ENCODE peak calls at places on chromosomes 11 and 22, in four cellular contexts. H is endodermal cell; S is BJ; W is CD4-positive, alpha-beta T cell. N is an unnamed sample.

GRCh38 chr22:42646569-42647525 is 2.3 kb downstream of the CYB5R3 start:
- DNase-seq in H (no peak), S (no peak), W (no peak), N (no peak)

GRCh38 chr11:62604460-62605130 is 2.9 kb upstream of the MTA2 start:
- DNase-seq in H (peak; percentile 63), S (no peak), W (no peak), N (no peak)

GRCh38 chr11:128894685-128895084 is 3.5 kb downstream of the KCNJ5 start:
- DNase-seq in H (no peak), S (no peak), W (no peak), N (no peak)

GRCh38 chr22:29258407-29259252 is 9.2 kb downstream of the RHBDD3 start:
- DNase-seq in H (no peak), S (no peak), W (no peak), N (no peak)

GRCh38 chr22:31260474-31260856 is 31.8 kb downstream of the PIK3IP1 start:
- DNase-seq in H (no peak), S (no peak), W (no peak), N (no peak)

GRCh38 chr22:34592341-34592740 is 473.6 kb upstream of the ISX start:
- DNase-seq in H (no peak), S (no peak), W (no peak), N (no peak)

GRCh38 chr11:84536456-84536855 is 1090.7 kb downstream of the DLG2 start:
- DNase-seq in H (no peak), S (no peak), W (no peak), N (no peak)

GRCh38 chr22:29032014-29032475 is 29.6 kb downstream of the C22orf31 start:
- DNase-seq in H (peak; percentile 69), S (no peak), W (no peak), N (no peak)

GRCh38 chr11:78567209-78567608 is 7.5 kb downstream of the NARS2 start:
- DNase-seq in H (no peak), S (no peak), W (no peak), N (no peak)

GRCh38 chr11:66346476-66347424 is 679 bp downstream of the B4GAT1 start:
- DNase-seq in H (no peak), S (no peak), W (no peak), N (no peak)

GRCh38 chr11:1500466-1501420 is 14.2 kb upstream of the MOB2 start:
- DNase-seq in H (no peak), S (no peak), W (no peak), N (no peak)

GRCh38 chr11:87198266-87198881 is 160.6 kb downstream of the TMEM135 start:
- DNase-seq in H (no peak), S (no peak), W (no peak), N (no peak)

GRCh38 chr11:81331073-81331472 is 1402.6 kb downstream of the FAM181B start:
- DNase-seq in H (no peak), S (no peak), W (no peak), N (no peak)

GRCh38 chr22:37178350-37179125 is 9.5 kb downstream of the C1QTNF6 start:
- DNase-seq in H (no peak), S (no peak), W (no peak), N (no peak)

GRCh38 chr11:37088573-37088910 is 490.5 kb upstream of the RAG2 start:
- DNase-seq in H (no peak), S (no peak), W (no peak), N (no peak)

GRCh38 chr22:43985532-43985931 is 30.3 kb downstream of the SAMM50 start:
- DNase-seq in H (no peak), S (no peak), W (no peak), N (no peak)

GRCh38 chr11:77198440-77198849 is 70.4 kb downstream of the MYO7A start:
- DNase-seq in H (peak; percentile 92), S (no peak), W (no peak), N (no peak)

GRCh38 chr11:12534549-12534948 is 139.7 kb upstream of the TEAD1 start:
- DNase-seq in H (peak; percentile 21), S (no peak), W (no peak), N (no peak)

GRCh38 chr22:49146511-49146910 is 681.2 kb downstream of the BRD1 start:
- DNase-seq in H (no peak), S (no peak), W (no peak), N (no peak)

GRCh38 chr22:32327066-32327465 is 30.6 kb upstream of the RFPL3 start:
- DNase-seq in H (no peak), S (no peak), W (no peak), N (no peak)

GRCh38 chr11:6397156-6397555 is 6.9 kb downstream of the SMPD1 start:
- DNase-seq in H (no peak), S (no peak), W (no peak), N (no peak)

GRCh38 chr11:95917188-95918036 is 6.5 kb downstream of the MTMR2 start:
- DNase-seq in H (no peak), S (no peak), W (no peak), N (no peak)

GRCh38 chr11:107563702-107564101 is 1.8 kb downstream of the ALKBH8 start:
- DNase-seq in H (peak; percentile 54), S (no peak), W (no peak), N (no peak)

GRCh38 chr11:126345759-126346585 is 9.5 kb upstream of the ST3GAL4 start:
- DNase-seq in H (peak; percentile 82), S (no peak), W (no peak), N (no peak)

GRCh38 chr11:17387811-17388210 is 648 bp downstream of the KCNJ11 start:
- DNase-seq in H (no peak), S (no peak), W (no peak), N (no peak)

GRCh38 chr11:17385492-17385891 is 3.0 kb downstream of the KCNJ11 start:
- DNase-seq in H (no peak), S (no peak), W (no peak), N (no peak)

GRCh38 chr11:17385926-17386325 is 2.5 kb downstream of the KCNJ11 start:
- DNase-seq in H (no peak), S (no peak), W (no peak), N (no peak)

GRCh38 chr11:17387280-17387679 is 1.2 kb downstream of the KCNJ11 start:
- DNase-seq in H (no peak), S (no peak), W (no peak), N (no peak)

DNA sequence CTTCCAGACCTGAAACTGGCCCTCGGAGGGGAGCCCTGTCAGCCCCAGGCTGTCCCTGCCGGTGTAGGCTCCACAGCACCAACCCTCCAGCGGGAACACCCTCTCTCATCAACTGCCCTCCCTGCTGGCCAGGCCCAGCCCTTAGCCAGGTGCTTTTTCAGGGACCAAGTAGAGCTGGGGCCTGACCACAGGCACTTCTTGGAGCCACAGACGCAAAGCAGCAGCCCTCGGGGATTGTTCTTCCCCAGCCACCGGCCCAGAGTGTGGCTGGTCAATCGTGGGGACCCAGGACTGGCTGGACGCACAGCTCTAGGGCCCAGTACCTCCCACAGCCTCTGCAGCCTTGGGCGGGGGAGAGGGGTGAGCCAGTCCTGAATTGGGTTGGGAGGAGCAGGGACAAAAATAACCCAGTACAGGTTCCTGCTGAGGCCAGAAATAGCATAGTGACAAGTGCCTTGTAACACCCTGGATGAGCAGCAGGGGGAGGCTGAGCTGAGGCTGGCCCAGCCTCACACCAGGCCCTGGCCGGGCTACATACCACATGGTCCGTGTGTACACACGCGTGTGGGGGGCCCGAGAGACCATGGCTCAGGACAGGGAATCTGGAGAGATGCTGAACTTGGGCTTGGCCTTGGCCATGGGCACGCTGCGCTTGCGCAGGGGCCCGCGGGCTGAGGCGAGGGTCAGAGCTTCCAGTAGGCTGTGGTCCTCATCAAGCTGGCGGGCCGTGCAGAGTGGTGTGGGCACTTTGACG is 2.0 kb downstream of the KCNJ11 start:
- DNase-seq in H (peak; percentile 89), S (no peak), W (peak; percentile 14), N (no peak)
- TF ChIP-seq CTCF in H (peak; percentile 81), S (peak; percentile 72), W (peak; percentile 42), N (peak; percentile 53)

DNA sequence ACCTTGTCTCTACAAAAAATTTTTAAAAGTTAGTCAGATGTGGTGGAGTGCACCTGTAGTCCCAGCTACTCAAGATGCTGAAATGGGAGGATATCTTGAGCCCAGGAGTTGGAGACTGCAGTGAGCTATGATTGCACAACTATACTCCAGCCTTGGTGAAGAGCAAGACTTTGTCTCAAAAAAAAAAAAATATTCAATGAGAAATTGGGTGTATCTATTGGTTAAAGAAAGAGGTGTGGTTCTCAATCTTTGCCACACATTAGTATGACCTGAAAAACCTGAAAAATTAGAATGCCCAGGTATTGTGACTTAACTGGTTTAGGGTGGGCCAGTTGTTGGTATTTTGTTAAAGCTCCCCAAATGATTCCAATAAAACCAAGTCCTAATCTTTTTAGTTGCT is 32.4 kb downstream of the MTNR1B start:
- DNase-seq in H (no peak), S (no peak), W (no peak), N (no peak)
- TF ChIP-seq CTCF in H (no peak), S (no peak), W (no peak), N (no peak)

DNA sequence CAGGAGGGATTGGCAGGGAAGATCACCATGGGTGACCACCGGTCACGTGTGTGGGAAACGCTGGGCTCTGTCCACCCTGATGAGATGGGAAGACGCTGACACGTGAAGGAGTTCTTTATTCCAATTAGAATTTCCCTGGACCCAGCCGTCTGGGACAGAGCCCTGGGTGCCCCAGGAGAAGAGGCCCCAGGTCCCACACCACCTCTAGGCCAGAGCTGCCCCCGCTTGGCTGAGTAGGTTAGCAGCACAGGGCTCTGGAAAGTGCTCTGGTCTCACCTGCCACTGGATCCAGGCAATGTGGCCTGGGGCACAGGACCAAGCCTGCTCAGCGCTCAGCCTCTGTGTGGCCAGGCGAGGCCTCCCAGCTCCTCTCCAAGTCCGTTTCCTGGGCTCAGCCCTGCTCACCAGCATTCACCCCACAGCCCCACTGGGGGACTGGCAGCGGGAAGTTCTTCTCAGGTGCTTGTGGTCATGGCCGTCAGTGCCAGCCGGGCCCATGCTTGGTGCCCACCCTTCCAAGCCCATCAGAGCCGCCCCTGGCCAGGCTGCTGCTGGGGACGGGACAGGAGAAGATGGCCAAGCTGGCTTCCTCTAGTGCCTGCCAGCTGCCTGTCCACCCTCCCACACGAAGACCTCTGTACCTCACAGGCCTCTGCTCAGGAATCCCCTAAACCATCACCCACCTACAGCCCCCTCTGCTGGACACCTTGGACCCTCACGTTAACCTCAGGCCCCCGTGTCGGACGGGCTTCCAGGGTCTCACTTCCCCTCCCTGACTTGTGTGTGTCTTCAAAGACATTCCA is 62.5 kb upstream of the FGF3 start:
- DNase-seq in H (peak; percentile 85), S (no peak), W (no peak), N (no peak)
- TF ChIP-seq CTCF in H (peak; percentile 71), S (peak; percentile 6), W (no peak), N (no peak)

DNA sequence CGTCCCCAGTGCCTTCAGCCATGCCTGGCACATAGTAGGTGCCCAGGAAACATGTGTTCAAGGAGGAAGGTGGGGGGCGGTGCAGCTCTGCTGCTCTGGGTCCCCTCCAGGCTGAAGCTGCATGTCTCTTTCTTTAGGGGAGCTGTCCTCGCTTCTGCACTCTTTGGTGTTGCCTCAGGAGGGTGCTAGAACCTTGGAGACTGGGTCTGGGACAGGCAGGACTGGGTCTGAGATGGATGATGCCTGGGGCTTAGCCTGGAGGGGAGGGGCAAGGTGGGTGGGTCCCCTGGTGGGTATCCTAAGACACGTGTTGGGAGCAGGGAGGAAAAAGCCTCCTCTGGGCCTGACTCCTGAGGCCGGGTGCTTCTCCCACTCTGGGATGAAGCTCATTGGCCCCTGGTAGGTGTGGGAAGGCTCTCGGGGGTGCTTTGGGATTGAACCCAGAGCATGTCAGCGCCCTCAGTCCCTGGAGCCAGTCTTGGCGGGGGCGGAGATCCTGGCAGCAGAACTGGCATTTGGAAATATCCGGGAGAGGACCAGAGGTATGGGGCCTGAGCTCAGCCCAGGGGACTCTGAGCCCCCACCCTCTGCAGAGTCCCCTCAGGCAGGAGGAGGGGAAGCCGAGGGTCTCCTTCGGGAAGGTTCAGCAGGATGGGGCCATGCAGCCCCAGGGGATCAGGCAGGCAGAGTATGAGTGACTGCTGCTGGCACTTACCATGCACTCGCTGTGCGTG is 6.7 kb upstream of the GSTP1 start:
- DNase-seq in H (peak; percentile 70), S (no peak), W (no peak), N (no peak)
- TF ChIP-seq CTCF in H (peak; percentile 34), S (no peak), W (no peak), N (peak; percentile 27)

GRCh38 chr11:94417386-94417987 is 16.3 kb upstream of the GPR83 start:
- DNase-seq in H (no peak), S (no peak), W (no peak), N (no peak)
- TF ChIP-seq CTCF in H (peak; percentile 80), S (peak; percentile 65), W (no peak), N (peak; percentile 55)

N was measured in D721Med.